ENCODE peak calls at places on chromosomes 7 and 10, in seven cellular contexts. W, D, P, L, B, K and S are unnamed samples.

GRCh38 chr10:101224910-101225823 is 4.1 kb downstream of the LBX1 start:
- DNase-seq in K (no peak), W (no peak), D (no peak), P (no peak), L (no peak), B (no peak), S (no peak)

GRCh38 chr10:102604379-102604960 is 39.8 kb upstream of the TRIM8 start:
- DNase-seq in B (no peak), P (no peak), D (peak), K (peak), W (no peak), L (peak), S (no peak)

GRCh38 chr10:129911451-129912160 is 52.5 kb downstream of the EBF3 start:
- DNase-seq in L (no peak), D (no peak), K (no peak), B (no peak), W (no peak), P (no peak), S (no peak)

GRCh38 chr10:412109-412508 is 276.9 kb downstream of the ZMYND11 start:
- DNase-seq in W (no peak), P (no peak), K (no peak), D (no peak), L (no peak), B (no peak), S (no peak)

GRCh38 chr7:128879939-128880746 is 17.5 kb downstream of the ATP6V1F start:
- DNase-seq in L (peak), B (no peak), W (no peak), D (peak), K (peak), P (peak), S (no peak)

GRCh38 chr10:131233611-131234258 is 77.8 kb downstream of the TCERG1L start:
- DNase-seq in W (no peak), D (no peak), P (no peak), K (no peak), B (no peak), L (no peak), S (no peak)

GRCh38 chr7:111362660-111363059 is 199.6 kb downstream of the IMMP2L start:
- DNase-seq in P (no peak), L (peak), B (no peak), D (peak), W (no peak), K (peak), S (no peak)

GRCh38 chr7:8184241-8184640 is 77.7 kb downstream of the ICA1 start:
- DNase-seq in K (no peak), B (no peak), P (no peak), W (no peak), D (no peak), L (no peak), S (no peak)

GRCh38 chr10:87579563-87579962 is 74.9 kb downstream of the MINPP1 start:
- DNase-seq in L (no peak), P (no peak), D (peak), W (no peak), B (no peak), K (no peak), S (no peak)

GRCh38 chr7:151115121-151115835 is 29.0 kb downstream of the AGAP3 start:
- DNase-seq in P (peak), D (peak), K (peak), W (no peak), B (peak), L (no peak), S (no peak)

GRCh38 chr7:25303380-25304321 is 75.4 kb upstream of the NPVF start:
- DNase-seq in P (no peak), B (no peak), K (no peak), D (peak), W (no peak), L (no peak), S (no peak)

GRCh38 chr10:4018054-4018511 is 233.1 kb upstream of the KLF6 start:
- DNase-seq in K (no peak), P (no peak), B (no peak), D (no peak), L (no peak), W (no peak), S (no peak)

GRCh38 chr10:125997586-125997985 is 101.2 kb downstream of the FANK1 start:
- DNase-seq in W (no peak), D (no peak), K (no peak), P (no peak), L (no peak), B (no peak), S (no peak)

GRCh38 chr7:68321076-68321639 is 1277.1 kb upstream of the AUTS2 start:
- DNase-seq in L (peak), P (peak), K (peak), B (no peak), W (peak), D (no peak), S (no peak)

GRCh38 chr7:66859794-66860645 is 61.0 kb upstream of the TMEM248 start:
- DNase-seq in P (peak), B (no peak), K (no peak), D (no peak), L (no peak), W (no peak), S (no peak)

GRCh38 chr10:55091691-55092328 is 290.8 kb upstream of the PCDH15 start:
- DNase-seq in P (no peak), D (peak), B (no peak), L (peak), K (peak), W (no peak), S (no peak)

GRCh38 chr10:118501171-118501570 is 94.3 kb downstream of the PRLHR start:
- DNase-seq in K (peak), B (no peak), L (no peak), W (peak), D (peak), P (no peak), S (no peak)

GRCh38 chr7:113015038-113015645 is 71.5 kb downstream of the GPR85 start:
- DNase-seq in W (no peak), B (no peak), P (no peak), L (peak), D (peak), K (peak), S (no peak)

GRCh38 chr10:4450169-4450568 is 375.8 kb upstream of the AKR1E2 start:
- DNase-seq in W (no peak), D (no peak), K (no peak), L (no peak), B (no peak), P (no peak), S (no peak)

GRCh38 chr10:12978885-12979284 is 22.6 kb downstream of the CCDC3 start:
- DNase-seq in W (no peak), L (no peak), B (no peak), P (no peak), K (no peak), D (no peak), S (no peak)

GRCh38 chr10:107994621-107995274 is 830.2 kb upstream of the SORCS1 start:
- DNase-seq in K (peak), D (peak), W (no peak), B (no peak), L (no peak), P (no peak), S (no peak)